ENCODE peak calls at places on chromosomes 2 and 18, in six cellular contexts. B is NCI-H1930, P is fibroblast of mammary gland, I is HFFc6, Y is amniotic epithelial cell, V is Daoy. E is an unnamed sample.

GRCh38 chr2:1041012-1041805 is 90.6 kb downstream of the SNTG2 start:
- DNase-seq in B (no peak), P (no peak), I (no peak), Y (no peak), V (no peak), E (no peak)

GRCh38 chr2:45578056-45578843 is 32.8 kb downstream of the SRBD1 start:
- DNase-seq in B (no peak), P (peak), I (peak), Y (peak), V (peak), E (peak)

GRCh38 chr2:10240911-10241610 is 61.6 kb upstream of the HPCAL1 start:
- DNase-seq in B (no peak), P (no peak), I (no peak), Y (no peak), V (no peak), E (no peak)

GRCh38 chr2:62304429-62305417 is 108.8 kb downstream of the B3GNT2 start:
- DNase-seq in B (no peak), P (peak), I (peak), Y (peak), V (peak), E (peak)

GRCh38 chr2:112155331-112156151 is 17.4 kb downstream of the FBLN7 start:
- DNase-seq in B (no peak), P (no peak), I (no peak), Y (no peak), V (no peak), E (peak)

GRCh38 chr2:11750917-11751316 is 4.5 kb downstream of the LPIN1 start:
- DNase-seq in B (no peak), P (no peak), I (no peak), Y (peak), V (peak), E (peak)

GRCh38 chr2:146388757-146389156 is 1456.1 kb upstream of the ACVR2A start:
- DNase-seq in B (no peak), P (peak), I (peak), Y (peak), V (no peak), E (no peak)

GRCh38 chr2:31523871-31524492 is 56.8 kb downstream of the SRD5A2 start:
- DNase-seq in B (no peak), P (peak), I (peak), Y (peak), V (peak), E (peak)

GRCh38 chr2:27085670-27086089 is 892 bp upstream of the KHK start:
- DNase-seq in B (peak), P (peak), I (peak), Y (peak), V (peak), E (peak)

GRCh38 chr18:7576685-7577084 is 9.6 kb downstream of the PTPRM start:
- DNase-seq in B (no peak), P (peak), I (peak), Y (peak), V (no peak), E (no peak)

GRCh38 chr2:170813611-170814550 is 2.8 kb upstream of the GAD1 start:
- DNase-seq in B (peak), P (peak), I (peak), Y (peak), V (peak), E (peak)

GRCh38 chr2:21812766-21813165 is 689.0 kb downstream of the TDRD15 start:
- DNase-seq in B (no peak), P (no peak), I (no peak), Y (peak), V (no peak), E (no peak)

GRCh38 chr18:33577688-33578370 is at the start of gene ASXL3:
- DNase-seq in B (peak), P (no peak), I (no peak), Y (no peak), V (peak), E (no peak)

E was measured in activated CD8-positive, alpha-beta T cell treated with anti-CD3 and anti-CD28 coated beads for 36 hours.